ENCODE peak calls at places on chromosomes 1 and 21, in ten cellular contexts. One of them, this sample, is unnamed.

GRCh38 chr1:58041621-58042020 is 504.9 kb downstream of the OMA1 start:
- DNase-seq in H7: peak
- DNase-seq in brain pericyte: no peak
- DNase-seq in stimulated activated CD8-positive, alpha-beta memory T cell treated with anti-CD3 and anti-CD28 coated beads, Interleukin-7, amount 100 ng/mL, for 48 hours: no peak
- DNase-seq in hypothalamus: no peak
- DNase-seq in left ventricle myocardium inferior: no peak
- DNase-seq in NCI-H345: no peak
- DNase-seq in nucleus accumbens: no peak
- DNase-seq in 8988T: no peak
- DNase-seq in mesenteric fat pad: no peak
- DNase-seq in this sample: no peak

GRCh38 chr1:216830402-216830801 is 107.2 kb upstream of the ESRRG start:
- DNase-seq in H7: no peak
- DNase-seq in brain pericyte: no peak
- DNase-seq in stimulated activated CD8-positive, alpha-beta memory T cell treated with anti-CD3 and anti-CD28 coated beads, Interleukin-7, amount 100 ng/mL, for 48 hours: no peak
- DNase-seq in hypothalamus: no peak
- DNase-seq in left ventricle myocardium inferior: no peak
- DNase-seq in NCI-H345: no peak
- DNase-seq in nucleus accumbens: no peak
- DNase-seq in 8988T: no peak
- DNase-seq in mesenteric fat pad: no peak
- DNase-seq in this sample: no peak

GRCh38 chr1:220113136-220113695 is 19.3 kb downstream of the IARS2 start:
- DNase-seq in H7: peak
- DNase-seq in brain pericyte: no peak
- DNase-seq in stimulated activated CD8-positive, alpha-beta memory T cell treated with anti-CD3 and anti-CD28 coated beads, Interleukin-7, amount 100 ng/mL, for 48 hours: no peak
- DNase-seq in hypothalamus: no peak
- DNase-seq in left ventricle myocardium inferior: no peak
- DNase-seq in NCI-H345: peak
- DNase-seq in nucleus accumbens: no peak
- DNase-seq in 8988T: no peak
- DNase-seq in mesenteric fat pad: no peak
- DNase-seq in this sample: peak

GRCh38 chr1:14140800-14141526 is 441.0 kb downstream of the PRDM2 start:
- DNase-seq in H7: no peak
- DNase-seq in brain pericyte: no peak
- DNase-seq in stimulated activated CD8-positive, alpha-beta memory T cell treated with anti-CD3 and anti-CD28 coated beads, Interleukin-7, amount 100 ng/mL, for 48 hours: no peak
- DNase-seq in hypothalamus: peak
- DNase-seq in left ventricle myocardium inferior: peak
- DNase-seq in NCI-H345: no peak
- DNase-seq in nucleus accumbens: no peak
- DNase-seq in 8988T: no peak
- DNase-seq in mesenteric fat pad: no peak
- DNase-seq in this sample: no peak

GRCh38 chr1:222286039-222286438 is 261.9 kb downstream of the HHIPL2 start:
- DNase-seq in H7: no peak
- DNase-seq in brain pericyte: no peak
- DNase-seq in stimulated activated CD8-positive, alpha-beta memory T cell treated with anti-CD3 and anti-CD28 coated beads, Interleukin-7, amount 100 ng/mL, for 48 hours: no peak
- DNase-seq in hypothalamus: no peak
- DNase-seq in left ventricle myocardium inferior: no peak
- DNase-seq in NCI-H345: no peak
- DNase-seq in nucleus accumbens: no peak
- DNase-seq in 8988T: no peak
- DNase-seq in mesenteric fat pad: no peak
- DNase-seq in this sample: no peak

GRCh38 chr1:208409171-208409570 is 165.0 kb upstream of the PLXNA2 start:
- DNase-seq in H7: no peak
- DNase-seq in brain pericyte: no peak
- DNase-seq in stimulated activated CD8-positive, alpha-beta memory T cell treated with anti-CD3 and anti-CD28 coated beads, Interleukin-7, amount 100 ng/mL, for 48 hours: no peak
- DNase-seq in hypothalamus: no peak
- DNase-seq in left ventricle myocardium inferior: no peak
- DNase-seq in NCI-H345: no peak
- DNase-seq in nucleus accumbens: no peak
- DNase-seq in 8988T: no peak
- DNase-seq in mesenteric fat pad: no peak
- DNase-seq in this sample: no peak

GRCh38 chr21:41648591-41649031 is 118.2 kb downstream of the RIPK4 start:
- DNase-seq in H7: no peak
- DNase-seq in brain pericyte: no peak
- DNase-seq in stimulated activated CD8-positive, alpha-beta memory T cell treated with anti-CD3 and anti-CD28 coated beads, Interleukin-7, amount 100 ng/mL, for 48 hours: no peak
- DNase-seq in hypothalamus: no peak
- DNase-seq in left ventricle myocardium inferior: no peak
- DNase-seq in NCI-H345: no peak
- DNase-seq in nucleus accumbens: no peak
- DNase-seq in 8988T: no peak
- DNase-seq in mesenteric fat pad: no peak
- DNase-seq in this sample: no peak

GRCh38 chr1:225763815-225764548 is 13.6 kb upstream of the SRP9 start:
- DNase-seq in H7: no peak
- DNase-seq in brain pericyte: no peak
- DNase-seq in stimulated activated CD8-positive, alpha-beta memory T cell treated with anti-CD3 and anti-CD28 coated beads, Interleukin-7, amount 100 ng/mL, for 48 hours: no peak
- DNase-seq in hypothalamus: no peak
- DNase-seq in left ventricle myocardium inferior: no peak
- DNase-seq in NCI-H345: no peak
- DNase-seq in nucleus accumbens: no peak
- DNase-seq in 8988T: no peak
- DNase-seq in mesenteric fat pad: peak
- DNase-seq in this sample: no peak

GRCh38 chr1:32817159-32817814 is at the start of the genes S100PBP and YARS1:
- DNase-seq in H7: peak
- DNase-seq in brain pericyte: peak
- DNase-seq in stimulated activated CD8-positive, alpha-beta memory T cell treated with anti-CD3 and anti-CD28 coated beads, Interleukin-7, amount 100 ng/mL, for 48 hours: peak
- DNase-seq in hypothalamus: peak
- DNase-seq in left ventricle myocardium inferior: peak
- DNase-seq in NCI-H345: peak
- DNase-seq in nucleus accumbens: peak
- DNase-seq in 8988T: peak
- DNase-seq in mesenteric fat pad: peak
- DNase-seq in this sample: peak

GRCh38 chr1:214471458-214471857 is 79.9 kb downstream of the PTPN14 start:
- DNase-seq in H7: no peak
- DNase-seq in brain pericyte: no peak
- DNase-seq in stimulated activated CD8-positive, alpha-beta memory T cell treated with anti-CD3 and anti-CD28 coated beads, Interleukin-7, amount 100 ng/mL, for 48 hours: no peak
- DNase-seq in hypothalamus: no peak
- DNase-seq in left ventricle myocardium inferior: no peak
- DNase-seq in NCI-H345: no peak
- DNase-seq in nucleus accumbens: no peak
- DNase-seq in 8988T: no peak
- DNase-seq in mesenteric fat pad: no peak
- DNase-seq in this sample: peak

GRCh38 chr1:213568929-213569815 is 418.6 kb upstream of the PROX1 start:
- DNase-seq in H7: no peak
- DNase-seq in brain pericyte: no peak
- DNase-seq in stimulated activated CD8-positive, alpha-beta memory T cell treated with anti-CD3 and anti-CD28 coated beads, Interleukin-7, amount 100 ng/mL, for 48 hours: no peak
- DNase-seq in hypothalamus: no peak
- DNase-seq in left ventricle myocardium inferior: no peak
- DNase-seq in NCI-H345: peak
- DNase-seq in nucleus accumbens: no peak
- DNase-seq in 8988T: no peak
- DNase-seq in mesenteric fat pad: no peak
- DNase-seq in this sample: no peak

GRCh38 chr1:184480711-184481110 is 93.9 kb downstream of the C1orf21 start:
- DNase-seq in H7: no peak
- DNase-seq in brain pericyte: no peak
- DNase-seq in stimulated activated CD8-positive, alpha-beta memory T cell treated with anti-CD3 and anti-CD28 coated beads, Interleukin-7, amount 100 ng/mL, for 48 hours: no peak
- DNase-seq in hypothalamus: no peak
- DNase-seq in left ventricle myocardium inferior: no peak
- DNase-seq in NCI-H345: no peak
- DNase-seq in nucleus accumbens: no peak
- DNase-seq in 8988T: no peak
- DNase-seq in mesenteric fat pad: no peak
- DNase-seq in this sample: no peak

GRCh38 chr1:38680801-38681510 is 178.6 kb downstream of the RRAGC start:
- DNase-seq in H7: peak
- DNase-seq in brain pericyte: no peak
- DNase-seq in stimulated activated CD8-positive, alpha-beta memory T cell treated with anti-CD3 and anti-CD28 coated beads, Interleukin-7, amount 100 ng/mL, for 48 hours: no peak
- DNase-seq in hypothalamus: no peak
- DNase-seq in left ventricle myocardium inferior: no peak
- DNase-seq in NCI-H345: no peak
- DNase-seq in nucleus accumbens: no peak
- DNase-seq in 8988T: no peak
- DNase-seq in mesenteric fat pad: no peak
- DNase-seq in this sample: peak